ENCODE peak calls at places on chromosomes 2 and 18, in eight cellular contexts. K is progenitor cell of endocrine pancreas; Z is fibroblast of lung; H is endothelial cell; S is spleen; E is breast epithelium; W is CD8-positive, alpha-beta T cell; N is A673. U is an unnamed sample.

GRCh38 chr2:88400398-88400797 is 52.1 kb downstream of the FOXI3 start:
- DNase-seq in W (no peak), Z (no peak), K (no peak), E (no peak), H (no peak), S (no peak), N (no peak), U (no peak)

GRCh38 chr2:220034356-220035121 is 407.1 kb downstream of the SLC4A3 start:
- DNase-seq in K (no peak), Z (peak), S (no peak), W (no peak), E (no peak), H (no peak), N (no peak), U (no peak)

GRCh38 chr2:105298017-105298416 is 31.5 kb downstream of the TGFBRAP1 start:
- DNase-seq in K (no peak), S (no peak), N (no peak), W (no peak), E (no peak), Z (no peak), H (no peak), U (no peak)

GRCh38 chr2:208379192-208379591 is 27.4 kb upstream of the PTH2R start:
- DNase-seq in W (no peak), E (no peak), H (no peak), N (no peak), S (no peak), K (no peak), Z (no peak), U (no peak)

GRCh38 chr2:233867993-233868532 is at the start of gene MSL3B:
- DNase-seq in N (peak), E (no peak), K (peak), Z (peak), W (peak), S (peak), H (peak), U (no peak)

GRCh38 chr18:35121531-35121930 is 80.3 kb downstream of the MAPRE2 start:
- DNase-seq in N (no peak), W (no peak), S (no peak), K (no peak), Z (no peak), H (no peak), E (no peak), U (no peak)

GRCh38 chr2:240603081-240603835 is 16.7 kb downstream of the CAPN10 start:
- DNase-seq in E (no peak), H (no peak), K (no peak), N (no peak), S (peak), Z (no peak), W (no peak), U (peak)

GRCh38 chr2:220966636-220967035 is 605.5 kb downstream of the EPHA4 start:
- DNase-seq in S (no peak), K (no peak), N (no peak), E (no peak), Z (peak), H (no peak), W (no peak), U (no peak)

GRCh38 chr2:54966165-54966819 is 84.0 kb downstream of the RTN4 start:
- DNase-seq in K (no peak), H (peak), S (no peak), N (no peak), Z (no peak), W (no peak), E (no peak), U (no peak)

GRCh38 chr2:127498386-127498785 is 27.9 kb downstream of the IWS1 start:
- DNase-seq in S (no peak), K (no peak), Z (peak), E (no peak), W (no peak), H (no peak), N (no peak), U (no peak)

GRCh38 chr18:3332376-3332775 is 70.4 kb downstream of the MYL12B start:
- DNase-seq in K (no peak), S (no peak), N (no peak), Z (peak), E (no peak), H (no peak), W (no peak), U (no peak)

GRCh38 chr2:77028032-77028600 is 494.1 kb downstream of the LRRTM4 start:
- DNase-seq in H (no peak), K (no peak), S (no peak), N (no peak), W (no peak), Z (peak), E (no peak), U (no peak)

GRCh38 chr2:32418777-32419176 is 62.0 kb downstream of the BIRC6 start:
- DNase-seq in S (no peak), K (no peak), W (no peak), H (no peak), E (no peak), N (no peak), Z (peak), U (no peak)

GRCh38 chr2:53407363-53408080 is 360.1 kb upstream of the CHAC2 start:
- DNase-seq in N (no peak), Z (no peak), H (no peak), S (no peak), E (no peak), W (no peak), K (no peak), U (no peak)

GRCh38 chr2:34365937-34366336 is 766.8 kb upstream of the FAM98A start:
- DNase-seq in K (no peak), E (no peak), N (peak), H (peak), Z (no peak), W (no peak), S (no peak), U (no peak)
- TF ChIP-seq CTCF in K (peak), E (no peak), N (peak), H (no peak), Z (no peak), W (no peak), S (no peak), U (no peak)

GRCh38 chr18:36620801-36621200 is 208.0 kb downstream of the TPGS2 start:
- DNase-seq in W (no peak), H (no peak), E (no peak), S (no peak), Z (peak), N (peak), K (no peak), U (no peak)
- TF ChIP-seq CTCF in W (no peak), H (no peak), E (no peak), S (no peak), Z (no peak), N (peak), K (no peak), U (peak)

DNA sequence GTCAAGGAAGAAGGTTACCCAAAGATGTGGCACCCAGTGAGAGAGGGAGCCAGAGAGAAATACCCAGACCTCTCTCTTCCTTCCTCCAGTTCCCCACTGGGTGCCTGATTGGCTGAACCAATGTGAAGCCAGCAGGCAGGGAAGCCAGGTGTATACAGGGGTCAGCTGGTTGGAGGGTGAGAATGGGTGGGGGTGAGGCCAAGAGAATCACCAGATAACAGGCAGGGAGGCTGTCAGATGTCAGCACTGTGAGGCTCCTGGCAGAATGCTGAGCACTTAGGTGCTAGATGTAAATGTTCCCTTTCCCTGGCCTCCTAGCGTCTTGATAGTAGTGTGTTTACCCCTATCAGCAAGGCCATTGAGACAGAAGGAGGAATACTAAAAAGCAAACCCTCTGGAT is 104.0 kb upstream of the MGAT5 start:
- DNase-seq in N (no peak), W (no peak), E (no peak), H (no peak), Z (no peak), S (no peak), K (no peak), U (no peak)
- TF ChIP-seq CTCF in N (no peak), W (no peak), E (no peak), H (no peak), Z (no peak), S (no peak), K (no peak), U (no peak)

DNA sequence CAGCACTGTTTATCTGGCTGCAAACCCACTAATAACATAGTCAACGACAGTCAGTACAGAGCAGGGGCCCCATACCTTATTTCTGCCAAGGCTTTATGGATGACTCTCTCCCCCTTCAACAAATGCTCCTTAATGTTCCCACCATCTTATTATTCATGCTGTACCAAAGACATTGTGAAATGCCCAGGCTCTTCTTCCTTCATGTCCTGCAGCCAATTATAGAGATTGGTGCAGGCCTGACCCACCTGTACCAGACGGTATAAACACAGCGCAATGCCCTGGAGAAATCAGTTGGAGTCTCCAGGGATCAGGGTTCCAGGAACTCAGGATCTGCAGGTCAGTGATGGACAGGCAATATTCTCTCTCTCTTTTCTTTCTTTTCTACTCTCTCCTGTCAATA is at the start of gene IL1F10:
- DNase-seq in N (no peak), H (no peak), S (no peak), W (no peak), K (no peak), E (no peak), Z (no peak), U (no peak)
- TF ChIP-seq CTCF in N (no peak), H (no peak), S (no peak), W (no peak), K (no peak), E (no peak), Z (no peak), U (no peak)

GRCh38 chr2:3867451-3867850 is 164.1 kb downstream of the DCDC2C start:
- DNase-seq in K (no peak), E (no peak), H (no peak), S (no peak), W (no peak), N (no peak), Z (no peak), U (no peak)

GRCh38 chr2:3870222-3870621 is 166.8 kb downstream of the DCDC2C start:
- DNase-seq in E (no peak), N (no peak), W (no peak), H (no peak), K (no peak), Z (no peak), S (no peak), U (no peak)

GRCh38 chr2:3868012-3868411 is 164.6 kb downstream of the DCDC2C start:
- DNase-seq in H (no peak), K (no peak), N (no peak), Z (no peak), W (no peak), S (no peak), E (no peak), U (no peak)

GRCh38 chr2:3870997-3871396 is 167.6 kb downstream of the DCDC2C start:
- DNase-seq in H (no peak), E (no peak), S (no peak), Z (no peak), N (peak), K (no peak), W (no peak), U (no peak)

DNA sequence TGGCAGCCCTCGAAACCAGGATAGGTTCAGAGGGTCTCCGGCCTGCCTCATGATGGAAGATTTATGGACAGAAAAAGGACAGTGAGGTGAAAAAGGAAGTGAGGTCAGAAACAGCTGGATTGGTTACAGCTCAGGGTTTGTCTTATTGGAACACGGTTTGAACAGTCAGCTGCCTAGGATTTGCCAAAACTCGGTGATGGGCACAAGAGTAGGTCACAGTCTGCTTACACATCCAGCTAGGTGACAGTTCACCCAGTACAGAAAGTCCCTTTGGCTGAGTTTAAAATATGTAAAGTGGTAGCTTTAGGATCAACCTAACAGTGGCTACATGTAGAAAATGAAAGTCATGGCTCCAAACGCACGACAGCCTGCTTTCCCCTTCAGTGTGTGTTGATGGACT is 165.1 kb downstream of the DCDC2C start:
- DNase-seq in N (no peak), S (no peak), E (no peak), H (no peak), Z (no peak), K (no peak), W (no peak), U (no peak)
- TF ChIP-seq CTCF in N (no peak), S (no peak), E (no peak), H (no peak), Z (no peak), K (no peak), W (no peak), U (no peak)

DNA sequence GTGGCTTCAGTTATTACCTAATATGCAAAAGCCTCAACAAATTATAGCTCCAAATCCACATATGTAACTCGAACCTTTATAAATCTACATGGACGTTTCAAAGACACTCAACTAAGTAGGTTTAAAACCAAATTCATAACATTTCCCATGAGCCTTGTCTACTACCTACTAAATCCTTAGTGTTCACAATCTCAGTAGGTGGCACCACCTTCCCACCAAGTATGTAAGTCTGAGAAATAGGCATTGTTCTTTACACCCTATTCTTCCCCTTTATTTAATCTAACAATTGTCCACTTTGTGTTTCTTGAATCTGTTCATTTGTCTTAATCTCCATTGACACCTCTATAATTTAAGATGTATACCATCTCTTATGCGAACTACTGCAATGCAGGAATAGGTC is 4.6 kb downstream of the PIGN start:
- DNase-seq in K (no peak), N (no peak), Z (no peak), W (no peak), H (no peak), E (no peak), S (no peak), U (no peak)
- TF ChIP-seq CTCF in K (no peak), N (no peak), Z (no peak), W (no peak), H (no peak), E (no peak), S (no peak), U (no peak)

GRCh38 chr2:16548036-16548435 is 117.6 kb downstream of the CYRIA start:
- DNase-seq in H (no peak), Z (no peak), S (no peak), W (no peak), N (no peak), E (no peak), K (no peak), U (no peak)

GRCh38 chr2:16552202-16552601 is 113.4 kb downstream of the CYRIA start:
- DNase-seq in E (no peak), W (no peak), K (no peak), Z (no peak), H (no peak), N (no peak), S (no peak), U (no peak)

GRCh38 chr2:16554184-16554583 is 111.5 kb downstream of the CYRIA start:
- DNase-seq in K (no peak), W (no peak), Z (no peak), H (no peak), N (no peak), S (no peak), E (no peak), U (no peak)

DNA sequence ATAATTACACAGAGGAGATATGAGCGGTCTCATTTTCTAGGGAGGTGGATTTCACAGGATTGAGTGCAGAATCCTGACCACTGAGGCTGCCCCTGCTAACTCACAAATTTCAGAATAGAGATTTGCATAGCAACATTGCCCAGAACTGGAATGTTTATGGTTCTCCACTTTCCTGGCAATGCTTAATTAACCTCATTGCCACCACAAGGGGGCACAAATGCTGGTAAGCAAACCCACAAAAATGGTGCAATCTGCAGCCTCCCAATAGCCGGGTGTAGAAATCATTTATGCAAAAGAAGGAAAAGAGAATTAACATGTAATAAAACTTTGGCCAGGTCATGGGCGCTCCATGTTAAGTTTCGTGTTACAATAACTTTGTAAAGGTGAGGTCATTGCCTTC is 112.4 kb downstream of the CYRIA start:
- DNase-seq in Z (peak), E (no peak), K (peak), H (peak), N (peak), W (no peak), S (no peak), U (no peak)
- TF ChIP-seq CTCF in Z (peak), E (peak), K (peak), H (peak), N (peak), W (peak), S (peak), U (peak)

DNA sequence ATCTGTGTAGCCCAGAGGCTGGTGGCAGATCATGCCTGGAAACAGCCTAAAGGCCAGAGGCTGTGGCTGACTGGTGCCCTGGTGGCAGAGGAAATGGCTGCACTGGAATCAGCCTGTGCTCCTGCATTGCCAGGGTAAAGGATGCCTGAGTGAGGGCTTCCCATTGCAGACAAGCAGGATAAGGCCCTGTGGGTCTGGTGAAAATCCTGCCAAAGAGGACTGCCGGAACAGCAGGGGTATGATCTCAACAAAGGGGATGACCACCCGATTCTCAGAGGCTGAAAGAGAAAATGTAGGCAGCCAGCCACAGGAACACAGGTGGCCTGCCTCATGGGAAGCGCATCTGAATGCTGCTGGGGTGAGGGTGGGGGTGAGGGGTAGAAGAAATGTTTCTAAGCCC is 48.2 kb downstream of the FBXO48 start:
- DNase-seq in H (no peak), N (no peak), K (no peak), W (no peak), E (no peak), Z (no peak), S (no peak), U (no peak)
- TF ChIP-seq CTCF in H (no peak), N (no peak), K (no peak), W (no peak), E (no peak), Z (no peak), S (peak), U (no peak)

DNA sequence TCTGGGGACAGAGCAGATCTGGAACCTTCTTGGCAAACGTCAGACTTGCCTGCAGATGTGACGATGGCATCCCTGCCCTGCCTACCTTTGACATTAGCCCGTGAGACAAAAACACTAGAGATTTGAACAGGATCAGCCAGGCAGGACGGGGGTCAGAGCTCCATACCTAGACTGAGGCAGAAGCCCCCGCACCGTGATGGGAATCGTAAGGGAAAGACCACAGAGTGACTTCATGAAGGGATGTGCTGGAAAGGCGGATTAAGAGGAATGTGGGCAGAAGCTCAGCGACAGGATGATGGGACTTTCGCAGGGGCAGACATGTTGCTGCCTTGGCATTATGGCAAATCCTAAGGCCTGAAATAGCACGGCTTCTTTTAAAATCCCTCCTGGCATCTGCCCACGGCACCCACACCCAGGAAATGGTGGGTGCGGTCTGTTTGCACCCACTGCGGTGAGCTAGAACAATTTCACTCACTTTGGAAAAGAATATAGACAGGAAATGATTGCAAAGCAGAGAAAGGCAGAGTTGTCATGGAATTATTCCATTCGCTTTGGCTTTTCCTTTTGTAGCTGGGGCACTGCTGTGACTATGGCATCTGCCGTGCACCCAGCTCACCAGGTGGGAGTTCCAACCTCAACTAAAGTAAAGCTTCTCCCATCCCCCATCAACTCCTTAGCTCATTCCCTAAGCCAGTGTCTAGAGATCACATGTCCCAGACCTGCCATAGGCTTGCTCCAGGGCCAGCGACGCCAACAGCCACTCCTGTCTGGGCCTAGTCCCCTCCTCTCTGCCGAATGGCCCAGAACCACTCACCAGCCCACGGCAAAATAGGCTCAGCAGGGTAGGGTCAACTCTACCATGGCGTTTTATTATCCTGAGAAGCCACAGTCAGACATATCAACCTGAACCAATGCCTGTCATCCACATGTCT is 112.7 kb upstream of the NPAS2 start:
- DNase-seq in E (no peak), Z (no peak), W (no peak), H (no peak), S (no peak), N (peak), K (no peak), U (no peak)
- TF ChIP-seq CTCF in E (no peak), Z (no peak), W (no peak), H (no peak), S (no peak), N (no peak), K (no peak), U (no peak)

DNA sequence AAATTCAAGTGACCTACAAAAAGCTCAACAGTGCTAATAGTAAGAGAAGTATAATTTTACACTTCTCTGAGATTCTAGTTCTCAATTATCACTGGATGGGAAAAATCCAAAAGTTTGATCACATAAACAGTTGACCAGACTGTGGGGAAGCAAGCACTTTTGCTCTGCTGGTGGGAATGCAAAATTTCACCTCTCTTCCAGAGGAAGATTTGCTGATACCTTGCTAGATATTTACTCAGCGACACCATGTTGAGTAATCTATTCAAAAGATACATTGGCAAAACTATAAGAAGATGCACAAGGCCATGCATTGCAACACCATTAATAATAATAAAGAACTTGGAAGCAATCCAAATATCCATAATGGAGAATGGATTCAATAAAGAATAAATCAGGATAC is 204.4 kb downstream of the MREG start:
- DNase-seq in Z (no peak), K (no peak), S (no peak), H (no peak), W (no peak), E (no peak), N (no peak), U (no peak)
- TF ChIP-seq CTCF in Z (peak), K (peak), S (no peak), H (peak), W (no peak), E (no peak), N (peak), U (no peak)